ENCODE peak calls at places on chromosome 11, in seven cellular contexts. One of them, this sample, is unnamed.

GRCh38 chr11:18222814-18223421 is 13.7 kb downstream of the SAA4 start:
- DNase-seq in chondrocyte: no peak
- DNase-seq in activated CD4-positive, alpha-beta T cell treated with anti-CD3 and anti-CD28 coated beads, Interleukin-2, amount 50 U/mL, for 48 hours: no peak
- DNase-seq in EH: no peak
- DNase-seq in CD4-positive, alpha-beta T cell: no peak
- DNase-seq in posterior vena cava: no peak
- DNase-seq in progenitor cell of endocrine pancreas: no peak
- DNase-seq in this sample: no peak

GRCh38 chr11:17351171-17351509 is 460 bp upstream of the NCR3LG1 start:
- DNase-seq in chondrocyte: no peak
- DNase-seq in activated CD4-positive, alpha-beta T cell treated with anti-CD3 and anti-CD28 coated beads, Interleukin-2, amount 50 U/mL, for 48 hours: no peak
- DNase-seq in EH: no peak
- DNase-seq in CD4-positive, alpha-beta T cell: no peak
- DNase-seq in posterior vena cava: no peak
- DNase-seq in progenitor cell of endocrine pancreas: no peak
- DNase-seq in this sample: no peak

GRCh38 chr11:117054382-117054781 is 43.8 kb downstream of the SIK3 start:
- DNase-seq in chondrocyte: no peak
- DNase-seq in activated CD4-positive, alpha-beta T cell treated with anti-CD3 and anti-CD28 coated beads, Interleukin-2, amount 50 U/mL, for 48 hours: no peak
- DNase-seq in EH: no peak
- DNase-seq in CD4-positive, alpha-beta T cell: no peak
- DNase-seq in posterior vena cava: no peak
- DNase-seq in progenitor cell of endocrine pancreas: no peak
- DNase-seq in this sample: no peak

GRCh38 chr11:11608783-11609232 is 13.0 kb downstream of the GALNT18 start:
- DNase-seq in chondrocyte: no peak
- DNase-seq in activated CD4-positive, alpha-beta T cell treated with anti-CD3 and anti-CD28 coated beads, Interleukin-2, amount 50 U/mL, for 48 hours: no peak
- DNase-seq in EH: peak; percentile 57
- DNase-seq in CD4-positive, alpha-beta T cell: no peak
- DNase-seq in posterior vena cava: no peak
- DNase-seq in progenitor cell of endocrine pancreas: no peak
- DNase-seq in this sample: no peak

GRCh38 chr11:71470956-71471355 is 18.0 kb downstream of the NADSYN1 start:
- DNase-seq in chondrocyte: peak; percentile 21
- DNase-seq in activated CD4-positive, alpha-beta T cell treated with anti-CD3 and anti-CD28 coated beads, Interleukin-2, amount 50 U/mL, for 48 hours: no peak
- DNase-seq in EH: no peak
- DNase-seq in CD4-positive, alpha-beta T cell: no peak
- DNase-seq in posterior vena cava: no peak
- DNase-seq in progenitor cell of endocrine pancreas: no peak
- DNase-seq in this sample: peak; percentile 38

GRCh38 chr11:84091212-84091986 is 805.2 kb upstream of the CCDC90B start:
- DNase-seq in chondrocyte: no peak
- DNase-seq in activated CD4-positive, alpha-beta T cell treated with anti-CD3 and anti-CD28 coated beads, Interleukin-2, amount 50 U/mL, for 48 hours: no peak
- DNase-seq in EH: no peak
- DNase-seq in CD4-positive, alpha-beta T cell: no peak
- DNase-seq in posterior vena cava: no peak
- DNase-seq in progenitor cell of endocrine pancreas: no peak
- DNase-seq in this sample: no peak

GRCh38 chr11:65584723-65585171 is 8.9 kb downstream of the EHBP1L1 start:
- DNase-seq in chondrocyte: no peak
- DNase-seq in activated CD4-positive, alpha-beta T cell treated with anti-CD3 and anti-CD28 coated beads, Interleukin-2, amount 50 U/mL, for 48 hours: no peak
- DNase-seq in EH: no peak
- DNase-seq in CD4-positive, alpha-beta T cell: no peak
- DNase-seq in posterior vena cava: no peak
- DNase-seq in progenitor cell of endocrine pancreas: no peak
- DNase-seq in this sample: no peak

GRCh38 chr11:58676563-58677135 is 54.2 kb downstream of the CNTF start:
- DNase-seq in chondrocyte: no peak
- DNase-seq in activated CD4-positive, alpha-beta T cell treated with anti-CD3 and anti-CD28 coated beads, Interleukin-2, amount 50 U/mL, for 48 hours: no peak
- DNase-seq in EH: no peak
- DNase-seq in CD4-positive, alpha-beta T cell: no peak
- DNase-seq in posterior vena cava: no peak
- DNase-seq in progenitor cell of endocrine pancreas: no peak
- DNase-seq in this sample: no peak

GRCh38 chr11:80593981-80594380 is 1153.2 kb upstream of the TENM4 start:
- DNase-seq in chondrocyte: no peak
- DNase-seq in activated CD4-positive, alpha-beta T cell treated with anti-CD3 and anti-CD28 coated beads, Interleukin-2, amount 50 U/mL, for 48 hours: no peak
- DNase-seq in EH: no peak
- DNase-seq in CD4-positive, alpha-beta T cell: no peak
- DNase-seq in posterior vena cava: no peak
- DNase-seq in progenitor cell of endocrine pancreas: no peak
- DNase-seq in this sample: no peak

GRCh38 chr11:27281740-27282139 is 81.3 kb downstream of the CCDC34 start:
- DNase-seq in chondrocyte: no peak
- DNase-seq in activated CD4-positive, alpha-beta T cell treated with anti-CD3 and anti-CD28 coated beads, Interleukin-2, amount 50 U/mL, for 48 hours: no peak
- DNase-seq in EH: no peak
- DNase-seq in CD4-positive, alpha-beta T cell: no peak
- DNase-seq in posterior vena cava: no peak
- DNase-seq in progenitor cell of endocrine pancreas: no peak
- DNase-seq in this sample: no peak

GRCh38 chr11:43574949-43575915 is 105.3 kb upstream of the HSD17B12 start:
- DNase-seq in chondrocyte: no peak
- DNase-seq in activated CD4-positive, alpha-beta T cell treated with anti-CD3 and anti-CD28 coated beads, Interleukin-2, amount 50 U/mL, for 48 hours: no peak
- DNase-seq in EH: peak; percentile 65
- DNase-seq in CD4-positive, alpha-beta T cell: no peak
- DNase-seq in posterior vena cava: no peak
- DNase-seq in progenitor cell of endocrine pancreas: no peak
- DNase-seq in this sample: no peak

GRCh38 chr11:70913715-70914231 is 338.6 kb downstream of the SHANK2 start:
- DNase-seq in chondrocyte: no peak
- DNase-seq in activated CD4-positive, alpha-beta T cell treated with anti-CD3 and anti-CD28 coated beads, Interleukin-2, amount 50 U/mL, for 48 hours: no peak
- DNase-seq in EH: no peak
- DNase-seq in CD4-positive, alpha-beta T cell: no peak
- DNase-seq in posterior vena cava: no peak
- DNase-seq in progenitor cell of endocrine pancreas: no peak
- DNase-seq in this sample: peak; percentile 38

GRCh38 chr11:127074151-127074761 is 73.7 kb upstream of the KIRREL3 start:
- DNase-seq in chondrocyte: no peak
- DNase-seq in activated CD4-positive, alpha-beta T cell treated with anti-CD3 and anti-CD28 coated beads, Interleukin-2, amount 50 U/mL, for 48 hours: peak; percentile 5
- DNase-seq in EH: peak; percentile 74
- DNase-seq in CD4-positive, alpha-beta T cell: no peak
- DNase-seq in posterior vena cava: no peak
- DNase-seq in progenitor cell of endocrine pancreas: no peak
- DNase-seq in this sample: no peak

GRCh38 chr11:67700548-67701262 is 26.3 kb upstream of the ALDH3B2 start:
- DNase-seq in chondrocyte: no peak
- DNase-seq in activated CD4-positive, alpha-beta T cell treated with anti-CD3 and anti-CD28 coated beads, Interleukin-2, amount 50 U/mL, for 48 hours: no peak
- DNase-seq in EH: no peak
- DNase-seq in CD4-positive, alpha-beta T cell: no peak
- DNase-seq in posterior vena cava: no peak
- DNase-seq in progenitor cell of endocrine pancreas: no peak
- DNase-seq in this sample: no peak

GRCh38 chr11:1484716-1485503 is 1.7 kb downstream of the MOB2 start:
- DNase-seq in chondrocyte: peak; percentile 52
- DNase-seq in activated CD4-positive, alpha-beta T cell treated with anti-CD3 and anti-CD28 coated beads, Interleukin-2, amount 50 U/mL, for 48 hours: no peak
- DNase-seq in EH: no peak
- DNase-seq in CD4-positive, alpha-beta T cell: no peak
- DNase-seq in posterior vena cava: peak; percentile 76
- DNase-seq in progenitor cell of endocrine pancreas: no peak
- DNase-seq in this sample: no peak

GRCh38 chr11:75445315-75445953 is 12.4 kb upstream of the KLHL35 start:
- DNase-seq in chondrocyte: no peak
- DNase-seq in activated CD4-positive, alpha-beta T cell treated with anti-CD3 and anti-CD28 coated beads, Interleukin-2, amount 50 U/mL, for 48 hours: peak; percentile 83
- DNase-seq in EH: peak; percentile 67
- DNase-seq in CD4-positive, alpha-beta T cell: peak; percentile 62
- DNase-seq in posterior vena cava: peak; percentile 87
- DNase-seq in progenitor cell of endocrine pancreas: peak; percentile 69
- DNase-seq in this sample: peak; percentile 85

GRCh38 chr11:22666700-22667439 is 459 bp downstream of the GAS2 start:
- DNase-seq in chondrocyte: no peak
- DNase-seq in activated CD4-positive, alpha-beta T cell treated with anti-CD3 and anti-CD28 coated beads, Interleukin-2, amount 50 U/mL, for 48 hours: peak; percentile 14
- DNase-seq in EH: peak; percentile 3
- DNase-seq in CD4-positive, alpha-beta T cell: no peak
- DNase-seq in posterior vena cava: peak; percentile 72
- DNase-seq in progenitor cell of endocrine pancreas: peak; percentile 62
- DNase-seq in this sample: peak; percentile 76

GRCh38 chr11:100602716-100603115 is 84.4 kb upstream of the ARHGAP42 start:
- DNase-seq in chondrocyte: no peak
- DNase-seq in activated CD4-positive, alpha-beta T cell treated with anti-CD3 and anti-CD28 coated beads, Interleukin-2, amount 50 U/mL, for 48 hours: no peak
- DNase-seq in EH: no peak
- DNase-seq in CD4-positive, alpha-beta T cell: no peak
- DNase-seq in posterior vena cava: no peak
- DNase-seq in progenitor cell of endocrine pancreas: no peak
- DNase-seq in this sample: no peak

GRCh38 chr11:86151188-86152005 is 82.5 kb upstream of the PICALM start:
- DNase-seq in chondrocyte: peak; percentile 95
- DNase-seq in activated CD4-positive, alpha-beta T cell treated with anti-CD3 and anti-CD28 coated beads, Interleukin-2, amount 50 U/mL, for 48 hours: no peak
- DNase-seq in EH: peak; percentile 62
- DNase-seq in CD4-positive, alpha-beta T cell: no peak
- DNase-seq in posterior vena cava: peak; percentile 81
- DNase-seq in progenitor cell of endocrine pancreas: no peak
- DNase-seq in this sample: peak; percentile 71

GRCh38 chr11:7657306-7658025 is 15.8 kb downstream of the CYB5R2 start:
- DNase-seq in chondrocyte: no peak
- DNase-seq in activated CD4-positive, alpha-beta T cell treated with anti-CD3 and anti-CD28 coated beads, Interleukin-2, amount 50 U/mL, for 48 hours: no peak
- DNase-seq in EH: peak; percentile 77
- DNase-seq in CD4-positive, alpha-beta T cell: no peak
- DNase-seq in posterior vena cava: peak; percentile 85
- DNase-seq in progenitor cell of endocrine pancreas: no peak
- DNase-seq in this sample: no peak

GRCh38 chr11:13776134-13776815 is 107.8 kb downstream of the FAR1 start:
- DNase-seq in chondrocyte: no peak
- DNase-seq in activated CD4-positive, alpha-beta T cell treated with anti-CD3 and anti-CD28 coated beads, Interleukin-2, amount 50 U/mL, for 48 hours: peak; percentile 19
- DNase-seq in EH: peak; percentile 1
- DNase-seq in CD4-positive, alpha-beta T cell: peak; percentile 47
- DNase-seq in posterior vena cava: no peak
- DNase-seq in progenitor cell of endocrine pancreas: no peak
- DNase-seq in this sample: no peak

GRCh38 chr11:116928102-116928777 is 90.8 kb upstream of the APOA1 start:
- DNase-seq in chondrocyte: no peak
- DNase-seq in activated CD4-positive, alpha-beta T cell treated with anti-CD3 and anti-CD28 coated beads, Interleukin-2, amount 50 U/mL, for 48 hours: no peak
- DNase-seq in EH: no peak
- DNase-seq in CD4-positive, alpha-beta T cell: no peak
- DNase-seq in posterior vena cava: no peak
- DNase-seq in progenitor cell of endocrine pancreas: no peak
- DNase-seq in this sample: no peak

GRCh38 chr11:35307221-35307621 is 112.1 kb downstream of the SLC1A2 start:
- DNase-seq in chondrocyte: no peak
- DNase-seq in activated CD4-positive, alpha-beta T cell treated with anti-CD3 and anti-CD28 coated beads, Interleukin-2, amount 50 U/mL, for 48 hours: no peak
- DNase-seq in EH: no peak
- DNase-seq in CD4-positive, alpha-beta T cell: no peak
- DNase-seq in posterior vena cava: no peak
- DNase-seq in progenitor cell of endocrine pancreas: no peak
- DNase-seq in this sample: no peak

GRCh38 chr11:33942954-33943353 is 51.1 kb upstream of the LMO2 start:
- DNase-seq in chondrocyte: no peak
- DNase-seq in activated CD4-positive, alpha-beta T cell treated with anti-CD3 and anti-CD28 coated beads, Interleukin-2, amount 50 U/mL, for 48 hours: no peak
- DNase-seq in EH: peak; percentile 77
- DNase-seq in CD4-positive, alpha-beta T cell: no peak
- DNase-seq in posterior vena cava: peak; percentile 91
- DNase-seq in progenitor cell of endocrine pancreas: no peak
- DNase-seq in this sample: no peak

GRCh38 chr11:27553186-27553585 is 46.6 kb upstream of the LIN7C start:
- DNase-seq in chondrocyte: no peak
- DNase-seq in activated CD4-positive, alpha-beta T cell treated with anti-CD3 and anti-CD28 coated beads, Interleukin-2, amount 50 U/mL, for 48 hours: no peak
- DNase-seq in EH: peak; percentile 40
- DNase-seq in CD4-positive, alpha-beta T cell: no peak
- DNase-seq in posterior vena cava: no peak
- DNase-seq in progenitor cell of endocrine pancreas: no peak
- DNase-seq in this sample: no peak

GRCh38 chr11:47399860-47400812 is 8.3 kb upstream of the SLC39A13 start:
- DNase-seq in chondrocyte: no peak
- DNase-seq in activated CD4-positive, alpha-beta T cell treated with anti-CD3 and anti-CD28 coated beads, Interleukin-2, amount 50 U/mL, for 48 hours: no peak
- DNase-seq in EH: no peak
- DNase-seq in CD4-positive, alpha-beta T cell: peak; percentile 31
- DNase-seq in posterior vena cava: no peak
- DNase-seq in progenitor cell of endocrine pancreas: no peak
- DNase-seq in this sample: no peak

GRCh38 chr11:116454020-116454645 is 318.7 kb downstream of the BUD13 start:
- DNase-seq in chondrocyte: no peak
- DNase-seq in activated CD4-positive, alpha-beta T cell treated with anti-CD3 and anti-CD28 coated beads, Interleukin-2, amount 50 U/mL, for 48 hours: peak; percentile 39
- DNase-seq in EH: peak; percentile 36
- DNase-seq in CD4-positive, alpha-beta T cell: no peak
- DNase-seq in posterior vena cava: no peak
- DNase-seq in progenitor cell of endocrine pancreas: peak; percentile 26
- DNase-seq in this sample: no peak

This sample was measured in cardiac septum.